ENCODE peak calls at places on chromosome 4, in six cellular contexts. One of them, this sample, is unnamed.

GRCh38 chr4:152935138-152935537 is 985 bp upstream of the FHDC1 start:
- DNase-seq in CD4-positive, alpha-beta T cell: no peak
- DNase-seq in fibroblast of mammary gland: no peak
- DNase-seq in dorsolateral prefrontal cortex: no peak
- DNase-seq in endothelial cell: no peak
- DNase-seq in fibroblast of lung: no peak
- DNase-seq in this sample: no peak

GRCh38 chr4:82744284-82744963 is 54.2 kb downstream of the SCD5 start:
- DNase-seq in fibroblast of mammary gland: no peak
- DNase-seq in dorsolateral prefrontal cortex: no peak
- DNase-seq in fibroblast of lung: no peak
- DNase-seq in CD4-positive, alpha-beta T cell: no peak
- DNase-seq in endothelial cell: no peak
- DNase-seq in this sample: no peak

GRCh38 chr4:57492479-57492878 is 382.3 kb upstream of the IGFBP7 start:
- DNase-seq in CD4-positive, alpha-beta T cell: no peak
- DNase-seq in fibroblast of mammary gland: no peak
- DNase-seq in fibroblast of lung: no peak
- DNase-seq in endothelial cell: no peak
- DNase-seq in dorsolateral prefrontal cortex: no peak
- DNase-seq in this sample: no peak

GRCh38 chr4:173231916-173232315 is 63.3 kb downstream of the GALNT7 start:
- DNase-seq in dorsolateral prefrontal cortex: no peak
- DNase-seq in fibroblast of mammary gland: peak
- DNase-seq in endothelial cell: no peak
- DNase-seq in CD4-positive, alpha-beta T cell: no peak
- DNase-seq in fibroblast of lung: peak
- DNase-seq in this sample: no peak

GRCh38 chr4:189845145-189845846 is 95.4 kb upstream of the FRG1 start:
- DNase-seq in fibroblast of mammary gland: peak
- DNase-seq in CD4-positive, alpha-beta T cell: no peak
- DNase-seq in fibroblast of lung: no peak
- DNase-seq in dorsolateral prefrontal cortex: no peak
- DNase-seq in endothelial cell: no peak
- DNase-seq in this sample: no peak

GRCh38 chr4:127212269-127212580 is 420.5 kb upstream of the INTU start:
- DNase-seq in dorsolateral prefrontal cortex: no peak
- DNase-seq in endothelial cell: no peak
- DNase-seq in fibroblast of lung: peak
- DNase-seq in fibroblast of mammary gland: no peak
- DNase-seq in CD4-positive, alpha-beta T cell: no peak
- DNase-seq in this sample: no peak

GRCh38 chr4:187312299-187312698 is 588.6 kb upstream of the FAT1 start:
- DNase-seq in fibroblast of mammary gland: no peak
- DNase-seq in fibroblast of lung: no peak
- DNase-seq in CD4-positive, alpha-beta T cell: no peak
- DNase-seq in dorsolateral prefrontal cortex: no peak
- DNase-seq in endothelial cell: no peak
- DNase-seq in this sample: no peak

GRCh38 chr4:89753601-89754066 is 83.3 kb downstream of the SNCA start:
- DNase-seq in fibroblast of mammary gland: peak
- DNase-seq in endothelial cell: no peak
- DNase-seq in CD4-positive, alpha-beta T cell: no peak
- DNase-seq in fibroblast of lung: peak
- DNase-seq in dorsolateral prefrontal cortex: no peak
- DNase-seq in this sample: no peak

GRCh38 chr4:148757171-148757570 is 315.0 kb upstream of the NR3C2 start:
- DNase-seq in endothelial cell: no peak
- DNase-seq in dorsolateral prefrontal cortex: no peak
- DNase-seq in fibroblast of mammary gland: no peak
- DNase-seq in CD4-positive, alpha-beta T cell: no peak
- DNase-seq in fibroblast of lung: no peak
- DNase-seq in this sample: no peak

GRCh38 chr4:158670975-158671664 is 567 bp downstream of the C4orf46 start:
- DNase-seq in endothelial cell: peak
- DNase-seq in dorsolateral prefrontal cortex: peak
- DNase-seq in CD4-positive, alpha-beta T cell: peak
- DNase-seq in fibroblast of lung: peak
- DNase-seq in fibroblast of mammary gland: peak
- DNase-seq in this sample: peak

GRCh38 chr4:170008376-170008775 is 17.8 kb downstream of the MFAP3L start:
- DNase-seq in dorsolateral prefrontal cortex: no peak
- DNase-seq in CD4-positive, alpha-beta T cell: no peak
- DNase-seq in endothelial cell: no peak
- DNase-seq in fibroblast of lung: no peak
- DNase-seq in fibroblast of mammary gland: no peak
- DNase-seq in this sample: no peak

GRCh38 chr4:74316397-74316796 is 8.1 kb downstream of the EPGN start:
- DNase-seq in fibroblast of lung: peak
- DNase-seq in endothelial cell: no peak
- DNase-seq in dorsolateral prefrontal cortex: no peak
- DNase-seq in fibroblast of mammary gland: no peak
- DNase-seq in CD4-positive, alpha-beta T cell: no peak
- DNase-seq in this sample: no peak

GRCh38 chr4:14592950-14593349 is 409.3 kb upstream of the CPEB2 start:
- DNase-seq in dorsolateral prefrontal cortex: no peak
- DNase-seq in fibroblast of lung: no peak
- DNase-seq in CD4-positive, alpha-beta T cell: no peak
- DNase-seq in endothelial cell: no peak
- DNase-seq in fibroblast of mammary gland: no peak
- DNase-seq in this sample: no peak

GRCh38 chr4:168811793-168812651 is 198.0 kb downstream of the CBR4 start:
- DNase-seq in dorsolateral prefrontal cortex: no peak
- DNase-seq in CD4-positive, alpha-beta T cell: no peak
- DNase-seq in fibroblast of lung: peak
- DNase-seq in fibroblast of mammary gland: peak
- DNase-seq in endothelial cell: no peak
- DNase-seq in this sample: no peak

GRCh38 chr4:14856076-14856926 is 146.0 kb upstream of the CPEB2 start:
- DNase-seq in dorsolateral prefrontal cortex: no peak
- DNase-seq in fibroblast of lung: peak
- DNase-seq in fibroblast of mammary gland: peak
- DNase-seq in CD4-positive, alpha-beta T cell: no peak
- DNase-seq in endothelial cell: no peak
- DNase-seq in this sample: no peak

GRCh38 chr4:113256946-113257345 is 207.5 kb downstream of the ANK2 start:
- DNase-seq in fibroblast of mammary gland: peak
- DNase-seq in fibroblast of lung: peak
- DNase-seq in dorsolateral prefrontal cortex: no peak
- DNase-seq in CD4-positive, alpha-beta T cell: no peak
- DNase-seq in endothelial cell: no peak
- DNase-seq in this sample: no peak

GRCh38 chr4:136644279-136644678 is 888.0 kb downstream of the PCDH18 start:
- DNase-seq in CD4-positive, alpha-beta T cell: no peak
- DNase-seq in fibroblast of mammary gland: no peak
- DNase-seq in dorsolateral prefrontal cortex: no peak
- DNase-seq in fibroblast of lung: no peak
- DNase-seq in endothelial cell: no peak
- DNase-seq in this sample: no peak

GRCh38 chr4:92184566-92184965 is 119.2 kb upstream of the GRID2 start:
- DNase-seq in endothelial cell: no peak
- DNase-seq in fibroblast of lung: peak
- DNase-seq in dorsolateral prefrontal cortex: no peak
- DNase-seq in fibroblast of mammary gland: no peak
- DNase-seq in CD4-positive, alpha-beta T cell: no peak
- DNase-seq in this sample: no peak

GRCh38 chr4:13535708-13536361 is 8.5 kb downstream of the NKX3-2 start:
- DNase-seq in dorsolateral prefrontal cortex: no peak
- DNase-seq in CD4-positive, alpha-beta T cell: no peak
- DNase-seq in fibroblast of mammary gland: no peak
- DNase-seq in endothelial cell: peak
- DNase-seq in fibroblast of lung: no peak
- DNase-seq in this sample: peak

GRCh38 chr4:10593130-10593529 is 91.4 kb downstream of the CLNK start:
- DNase-seq in CD4-positive, alpha-beta T cell: no peak
- DNase-seq in endothelial cell: no peak
- DNase-seq in dorsolateral prefrontal cortex: no peak
- DNase-seq in fibroblast of lung: no peak
- DNase-seq in fibroblast of mammary gland: no peak
- DNase-seq in this sample: no peak

GRCh38 chr4:141459020-141459419 is 177.4 kb upstream of the IL15 start:
- DNase-seq in fibroblast of lung: peak
- DNase-seq in endothelial cell: no peak
- DNase-seq in CD4-positive, alpha-beta T cell: no peak
- DNase-seq in dorsolateral prefrontal cortex: no peak
- DNase-seq in fibroblast of mammary gland: no peak
- DNase-seq in this sample: no peak

GRCh38 chr4:27176400-27176799 is 315.8 kb downstream of the STIM2 start:
- DNase-seq in endothelial cell: peak
- DNase-seq in CD4-positive, alpha-beta T cell: no peak
- DNase-seq in dorsolateral prefrontal cortex: peak
- DNase-seq in fibroblast of lung: peak
- DNase-seq in fibroblast of mammary gland: peak
- DNase-seq in this sample: no peak

GRCh38 chr4:176193898-176194297 is 1.5 kb downstream of the SPATA4 start:
- DNase-seq in fibroblast of mammary gland: peak
- DNase-seq in endothelial cell: no peak
- DNase-seq in fibroblast of lung: peak
- DNase-seq in CD4-positive, alpha-beta T cell: no peak
- DNase-seq in dorsolateral prefrontal cortex: no peak
- DNase-seq in this sample: no peak

GRCh38 chr4:4554234-4554633 is 12.4 kb upstream of the STX18 start:
- DNase-seq in CD4-positive, alpha-beta T cell: no peak
- DNase-seq in dorsolateral prefrontal cortex: no peak
- DNase-seq in fibroblast of lung: no peak
- DNase-seq in fibroblast of mammary gland: no peak
- DNase-seq in endothelial cell: no peak
- DNase-seq in this sample: no peak

GRCh38 chr4:143482753-143483362 is 30.6 kb upstream of the SMARCA5 start:
- DNase-seq in dorsolateral prefrontal cortex: no peak
- DNase-seq in CD4-positive, alpha-beta T cell: no peak
- DNase-seq in endothelial cell: peak
- DNase-seq in fibroblast of lung: peak
- DNase-seq in fibroblast of mammary gland: peak
- DNase-seq in this sample: no peak
- TF ChIP-seq CTCF in dorsolateral prefrontal cortex: peak
- TF ChIP-seq CTCF in CD4-positive, alpha-beta T cell: no peak
- TF ChIP-seq CTCF in endothelial cell: peak
- TF ChIP-seq CTCF in fibroblast of lung: peak
- TF ChIP-seq CTCF in fibroblast of mammary gland: peak
- TF ChIP-seq CTCF in this sample: peak

GRCh38 chr4:185587444-185588161 is 52.3 kb upstream of the PDLIM3 start:
- DNase-seq in CD4-positive, alpha-beta T cell: peak
- DNase-seq in endothelial cell: no peak
- DNase-seq in dorsolateral prefrontal cortex: no peak
- DNase-seq in fibroblast of mammary gland: no peak
- DNase-seq in fibroblast of lung: peak
- DNase-seq in this sample: no peak
- TF ChIP-seq CTCF in CD4-positive, alpha-beta T cell: no peak
- TF ChIP-seq CTCF in endothelial cell: no peak
- TF ChIP-seq CTCF in dorsolateral prefrontal cortex: no peak
- TF ChIP-seq CTCF in fibroblast of mammary gland: no peak
- TF ChIP-seq CTCF in fibroblast of lung: no peak
- TF ChIP-seq CTCF in this sample: no peak

GRCh38 chr4:154740462-154740861 is 3.3 kb upstream of the LRAT start:
- DNase-seq in endothelial cell: no peak
- DNase-seq in dorsolateral prefrontal cortex: no peak
- DNase-seq in CD4-positive, alpha-beta T cell: no peak
- DNase-seq in fibroblast of mammary gland: no peak
- DNase-seq in fibroblast of lung: no peak
- DNase-seq in this sample: no peak

GRCh38 chr4:154744341-154744948 is 645 bp downstream of the LRAT start:
- DNase-seq in endothelial cell: no peak
- DNase-seq in CD4-positive, alpha-beta T cell: no peak
- DNase-seq in dorsolateral prefrontal cortex: no peak
- DNase-seq in fibroblast of mammary gland: no peak
- DNase-seq in fibroblast of lung: no peak
- DNase-seq in this sample: no peak

GRCh38 chr4:154741131-154741530 is 2.7 kb upstream of the LRAT start:
- DNase-seq in CD4-positive, alpha-beta T cell: no peak
- DNase-seq in endothelial cell: no peak
- DNase-seq in fibroblast of mammary gland: no peak
- DNase-seq in fibroblast of lung: no peak
- DNase-seq in dorsolateral prefrontal cortex: no peak
- DNase-seq in this sample: no peak

GRCh38 chr4:154741877-154742851 is 1.6 kb upstream of the LRAT start:
- DNase-seq in endothelial cell: peak
- DNase-seq in fibroblast of mammary gland: no peak
- DNase-seq in fibroblast of lung: peak
- DNase-seq in CD4-positive, alpha-beta T cell: no peak
- DNase-seq in dorsolateral prefrontal cortex: no peak
- DNase-seq in this sample: no peak

DNA sequence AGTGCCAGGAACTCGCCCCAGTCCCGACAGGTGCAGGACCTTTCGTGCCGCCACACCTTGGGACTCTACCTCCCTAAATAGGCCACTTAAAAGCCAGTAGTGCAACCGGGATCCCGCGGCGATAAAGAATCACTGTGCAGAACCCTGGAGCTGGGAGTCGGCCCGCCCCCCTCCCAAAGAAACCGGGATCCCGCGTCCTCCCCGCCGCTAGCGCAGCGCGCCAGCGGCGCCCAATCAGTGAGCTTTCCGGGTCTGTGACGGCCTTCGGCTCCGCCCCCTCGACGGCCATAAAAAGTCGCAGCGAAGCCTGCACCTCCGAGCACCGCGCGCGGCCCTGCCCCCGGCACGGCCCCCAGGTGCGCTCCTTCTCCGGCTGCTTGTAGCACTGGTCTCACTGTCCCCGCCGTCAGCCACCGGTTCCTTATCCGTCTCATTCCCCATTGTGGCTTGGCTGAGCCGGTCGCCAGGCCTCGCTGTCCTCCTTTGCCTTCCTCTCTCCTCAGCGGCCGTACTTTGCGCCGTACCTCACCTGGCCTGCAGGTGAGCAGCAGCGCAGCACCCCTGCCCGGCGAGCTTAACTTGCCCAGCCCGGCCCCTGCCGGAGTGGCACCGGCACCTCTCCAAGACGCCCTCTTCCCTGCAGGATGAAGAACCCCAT is at the start of gene LRAT:
- DNase-seq in dorsolateral prefrontal cortex: peak
- DNase-seq in fibroblast of lung: no peak
- DNase-seq in CD4-positive, alpha-beta T cell: peak
- DNase-seq in endothelial cell: peak
- DNase-seq in fibroblast of mammary gland: peak
- DNase-seq in this sample: no peak
- TF ChIP-seq CTCF in dorsolateral prefrontal cortex: no peak
- TF ChIP-seq CTCF in fibroblast of lung: no peak
- TF ChIP-seq CTCF in CD4-positive, alpha-beta T cell: no peak
- TF ChIP-seq CTCF in endothelial cell: no peak
- TF ChIP-seq CTCF in fibroblast of mammary gland: no peak
- TF ChIP-seq CTCF in this sample: no peak

GRCh38 chr4:1776521-1777161 is 16.5 kb upstream of the FGFR3 start:
- DNase-seq in fibroblast of lung: no peak
- DNase-seq in fibroblast of mammary gland: no peak
- DNase-seq in CD4-positive, alpha-beta T cell: no peak
- DNase-seq in endothelial cell: no peak
- DNase-seq in dorsolateral prefrontal cortex: no peak
- DNase-seq in this sample: no peak

GRCh38 chr4:1779588-1780382 is 13.3 kb upstream of the FGFR3 start:
- DNase-seq in fibroblast of lung: no peak
- DNase-seq in fibroblast of mammary gland: no peak
- DNase-seq in CD4-positive, alpha-beta T cell: no peak
- DNase-seq in dorsolateral prefrontal cortex: no peak
- DNase-seq in endothelial cell: no peak
- DNase-seq in this sample: no peak

GRCh38 chr4:1775731-1776500 is 17.2 kb upstream of the FGFR3 start:
- DNase-seq in dorsolateral prefrontal cortex: peak
- DNase-seq in endothelial cell: no peak
- DNase-seq in fibroblast of mammary gland: no peak
- DNase-seq in fibroblast of lung: no peak
- DNase-seq in CD4-positive, alpha-beta T cell: no peak
- DNase-seq in this sample: no peak

GRCh38 chr4:1778642-1779392 is 14.3 kb upstream of the FGFR3 start:
- DNase-seq in CD4-positive, alpha-beta T cell: no peak
- DNase-seq in dorsolateral prefrontal cortex: no peak
- DNase-seq in fibroblast of lung: no peak
- DNase-seq in fibroblast of mammary gland: no peak
- DNase-seq in endothelial cell: no peak
- DNase-seq in this sample: no peak

GRCh38 chr4:1777822-1778641 is 15.1 kb upstream of the FGFR3 start:
- DNase-seq in endothelial cell: peak
- DNase-seq in dorsolateral prefrontal cortex: no peak
- DNase-seq in fibroblast of mammary gland: no peak
- DNase-seq in CD4-positive, alpha-beta T cell: no peak
- DNase-seq in fibroblast of lung: no peak
- DNase-seq in this sample: no peak
- TF ChIP-seq CTCF in endothelial cell: no peak
- TF ChIP-seq CTCF in dorsolateral prefrontal cortex: no peak
- TF ChIP-seq CTCF in fibroblast of mammary gland: no peak
- TF ChIP-seq CTCF in CD4-positive, alpha-beta T cell: no peak
- TF ChIP-seq CTCF in fibroblast of lung: no peak
- TF ChIP-seq CTCF in this sample: peak

This sample was measured in type B pancreatic cell.